ENCODE peak calls at places on chromosomes 2 and 18, in four cellular contexts. H is HEK293T; K is fibroblast of mammary gland; E is CD4-positive, alpha-beta memory T cell. F is an unnamed sample.
A peak's percentile ranks its signal among the peaks of the same experiment; 100 is the strongest.

GRCh38 chr2:161113693-161114417 is 46.4 kb upstream of the TANK start:
- DNase-seq in H (no peak), K (no peak), E (no peak), F (no peak)

GRCh38 chr2:40639294-40639693 is 187.4 kb upstream of the SLC8A1 start:
- DNase-seq in E (no peak), H (no peak), K (no peak), F (no peak)

GRCh38 chr2:217828336-217828735 is 174.5 kb downstream of the TNS1 start:
- DNase-seq in H (no peak), E (no peak), K (no peak), F (no peak)

GRCh38 chr2:105378276-105378840 is 20.5 kb downstream of the FHL2 start:
- DNase-seq in H (no peak), E (no peak), K (no peak), F (no peak)

GRCh38 chr2:152686308-152686707 is 31.0 kb downstream of the PRPF40A start:
- DNase-seq in K (peak; percentile 13), E (no peak), H (no peak), F (no peak)

GRCh38 chr2:17479875-17480274 is 38.4 kb downstream of the RAD51AP2 start:
- DNase-seq in E (no peak), H (no peak), K (peak; percentile 38), F (no peak)

GRCh38 chr18:72692086-72692485 is 147.9 kb upstream of the CBLN2 start:
- DNase-seq in H (no peak), E (no peak), K (no peak), F (no peak)

GRCh38 chr18:22451796-22452195 is 34.1 kb upstream of the CTAGE1 start:
- DNase-seq in E (no peak), H (peak; percentile 32), K (no peak), F (no peak)

GRCh38 chr18:35110554-35111058 is 69.4 kb downstream of the MAPRE2 start:
- DNase-seq in E (no peak), K (no peak), H (no peak), F (no peak)

GRCh38 chr2:136327162-136327852 is 209.4 kb upstream of the CXCR4 start:
- DNase-seq in K (no peak), H (peak; percentile 9), E (peak; percentile 96), F (peak; percentile 70)

GRCh38 chr18:3857544-3857943 is 407.6 kb downstream of the TGIF1 start:
- DNase-seq in H (no peak), E (no peak), K (peak; percentile 90), F (no peak)

GRCh38 chr2:177983183-177983788 is 89.3 kb downstream of the PDE11A start:
- DNase-seq in E (no peak), H (peak; percentile 66), K (peak; percentile 65), F (peak; percentile 49)

GRCh38 chr2:47457268-47457667 is 54.3 kb downstream of the MSH2 start:
- DNase-seq in H (no peak), K (no peak), E (no peak), F (no peak)

GRCh38 chr2:41934323-41935003 is 113.4 kb upstream of the PKDCC start:
- DNase-seq in H (no peak), K (peak; percentile 76), E (no peak), F (no peak)

GRCh38 chr2:195658541-195658890 is 1.5 kb downstream of the SLC39A10 start:
- DNase-seq in H (no peak), K (peak; percentile 87), E (peak; percentile 68), F (no peak)

GRCh38 chr18:48952287-48953095 is 1.7 kb upstream of the SMAD7 start:
- DNase-seq in E (peak; percentile 71), K (peak; percentile 76), H (peak; percentile 55), F (no peak)

GRCh38 chr2:40450066-40450841 is 1.6 kb downstream of the SLC8A1 start:
- DNase-seq in E (no peak), H (no peak), K (peak; percentile 50), F (no peak)

GRCh38 chr18:55695091-55695490 is 107.1 kb upstream of the TCF4 start:
- DNase-seq in H (no peak), E (no peak), K (no peak), F (no peak)

GRCh38 chr2:220432645-220433044 is 805.2 kb downstream of the SLC4A3 start:
- DNase-seq in H (no peak), E (no peak), K (no peak), F (no peak)

GRCh38 chr2:98565941-98566340 is 42.4 kb downstream of the COA5 start:
- DNase-seq in K (no peak), H (no peak), E (no peak), F (no peak)

GRCh38 chr2:231662028-231662810 is 46.1 kb upstream of the PTMA start:
- DNase-seq in E (peak; percentile 93), H (peak; percentile 71), K (peak; percentile 97), F (peak; percentile 96)